ENCODE peak calls at places on chromosomes 3 and 15, in four cellular contexts. X, E, G and M are unnamed samples.

GRCh38 chr3:117526485-117527079 is 817.0 kb downstream of the TUSC7 start:
- ATAC-seq in X (no peak), G (peak; percentile 61), E (no peak), M (no peak)

GRCh38 chr15:89556413-89557262 is 18.6 kb upstream of the TICRR start:
- ATAC-seq in X (peak; percentile 72), G (peak; percentile 93), E (peak; percentile 84), M (no peak)

GRCh38 chr3:16286672-16287604 is 21.9 kb downstream of the OXNAD1 start:
- ATAC-seq in E (peak; percentile 23), G (no peak), X (no peak), M (no peak)

GRCh38 chr3:45566951-45567411 is 27.6 kb upstream of the LIMD1 start:
- ATAC-seq in E (no peak), G (no peak), X (peak; percentile 60), M (no peak)

GRCh38 chr3:14836049-14836468 is 17.3 kb downstream of the FGD5 start:
- ATAC-seq in E (peak; percentile 94), G (no peak), X (peak; percentile 62), M (peak; percentile 87)

GRCh38 chr3:45218578-45219390 is 7.3 kb downstream of the TMEM158 start:
- ATAC-seq in E (peak; percentile 66), X (no peak), G (peak; percentile 53), M (no peak)

GRCh38 chr15:38690737-38691332 is 126.2 kb upstream of the RASGRP1 start:
- ATAC-seq in E (peak; percentile 90), G (peak; percentile 76), X (no peak), M (no peak)

GRCh38 chr3:194504861-194505260 is 18.1 kb upstream of the ATP13A3 start:
- ATAC-seq in E (no peak), G (no peak), X (no peak), M (no peak)

GRCh38 chr3:94028093-94028837 is at the start of gene STX19:
- ATAC-seq in G (no peak), X (no peak), E (no peak), M (no peak)

GRCh38 chr3:178083906-178084823 is 452.1 kb upstream of the KCNMB2 start:
- ATAC-seq in E (peak; percentile 79), G (peak; percentile 86), X (no peak), M (no peak)

GRCh38 chr3:100602506-100603444 is 6.6 kb upstream of the ADGRG7 start:
- ATAC-seq in E (peak; percentile 42), X (no peak), G (peak; percentile 80), M (no peak)

GRCh38 chr15:95304116-95304873 is 1026.2 kb upstream of the NR2F2 start:
- ATAC-seq in E (no peak), G (no peak), X (peak; percentile 34), M (peak; percentile 80)

GRCh38 chr15:43150171-43150929 is 17.0 kb downstream of the TMEM62 start:
- ATAC-seq in E (no peak), X (no peak), G (peak; percentile 71), M (no peak)

GRCh38 chr3:39413691-39414420 is 7.3 kb downstream of the RPSA start:
- ATAC-seq in G (peak; percentile 1), X (no peak), E (peak; percentile 38), M (no peak)

GRCh38 chr3:82506204-82506603 is 744.8 kb upstream of the GBE1 start:
- ATAC-seq in G (no peak), X (no peak), E (no peak), M (no peak)

GRCh38 chr15:39455502-39455991 is 125.3 kb upstream of the THBS1 start:
- ATAC-seq in E (peak; percentile 86), G (peak; percentile 55), X (no peak), M (no peak)

GRCh38 chr15:86865920-86866319 is 786.2 kb downstream of the AGBL1 start:
- ATAC-seq in X (no peak), G (no peak), E (no peak), M (no peak)

GRCh38 chr15:95549168-95549738 is 781.2 kb upstream of the NR2F2 start:
- ATAC-seq in G (no peak), X (no peak), E (no peak), M (no peak)

GRCh38 chr3:122646146-122646988 is 34.3 kb upstream of the PARP14 start:
- ATAC-seq in E (no peak), G (no peak), X (no peak), M (no peak)

GRCh38 chr3:122640437-122640999 is 40.1 kb upstream of the PARP14 start:
- ATAC-seq in E (no peak), X (no peak), G (no peak), M (no peak)

GRCh38 chr3:122642935-122643334 is 37.7 kb upstream of the PARP14 start:
- ATAC-seq in G (no peak), E (no peak), X (no peak), M (no peak)
- TF ChIP-seq EP300 in G (no peak), E (no peak), X (no peak), M (no peak)

GRCh38 chr3:156230291-156230900 is 110.0 kb downstream of the KCNAB1 start:
- ATAC-seq in G (no peak), E (no peak), X (no peak), M (no peak)
- TF ChIP-seq EP300 in G (no peak), E (no peak), X (no peak), M (no peak)

DNA sequence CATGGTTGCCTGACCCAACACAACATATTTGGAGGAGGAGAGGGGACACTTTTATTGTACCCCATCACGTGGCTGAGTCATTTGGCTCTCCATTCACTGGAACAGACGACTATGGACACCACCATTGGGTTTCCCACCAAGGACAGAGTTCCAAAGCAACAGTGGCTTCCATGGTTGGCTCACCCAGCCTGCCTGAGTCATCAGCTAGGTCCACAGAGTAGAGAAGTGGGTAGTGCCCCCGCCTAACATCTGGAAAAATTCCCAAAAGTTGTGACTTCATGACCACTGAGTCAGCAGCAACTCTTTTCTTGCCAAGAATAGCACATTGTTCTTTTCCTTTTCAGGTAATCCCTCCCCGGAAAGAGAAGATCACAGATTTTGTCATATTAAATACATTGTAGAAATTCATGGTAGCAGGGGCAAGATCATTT is 3.0 kb upstream of the PPP1R2 start:
- ATAC-seq in X (no peak), G (peak; percentile 6), E (no peak), M (peak; percentile 56)
- TF ChIP-seq EP300 in X (no peak), G (no peak), E (no peak), M (no peak)

GRCh38 chr15:64705006-64705405 is 70.4 kb downstream of the RBPMS2 start:
- ATAC-seq in E (no peak), X (no peak), G (no peak), M (no peak)

GRCh38 chr15:64701051-64701450 is 74.3 kb downstream of the RBPMS2 start:
- ATAC-seq in E (no peak), G (no peak), X (no peak), M (no peak)

GRCh38 chr15:64701482-64701881 is 73.9 kb downstream of the RBPMS2 start:
- ATAC-seq in G (no peak), E (no peak), X (no peak), M (no peak)

GRCh38 chr15:64702816-64703631 is 72.4 kb downstream of the RBPMS2 start:
- ATAC-seq in E (peak; percentile 98), X (peak; percentile 94), G (peak; percentile 95), M (peak; percentile 95)

GRCh38 chr15:64703632-64703959 is 71.8 kb downstream of the RBPMS2 start:
- ATAC-seq in E (no peak), X (no peak), G (peak; percentile 11), M (no peak)
- TF ChIP-seq EP300 in E (no peak), X (no peak), G (no peak), M (no peak)